ENCODE peak calls at places on chromosomes 4 and X, in seven cellular contexts. One of them, this sample, is unnamed.

GRCh38 chr4:177109769-177110168 is 199.9 kb upstream of the NEIL3 start:
- DNase-seq in HCT116: no peak
- DNase-seq in GM23248: no peak
- DNase-seq in GM23338: no peak
- DNase-seq in MM.1S: peak
- DNase-seq in hepatocyte: no peak
- DNase-seq in PC-3: no peak
- DNase-seq in this sample: no peak

GRCh38 chr4:13919021-13919441 is 291.5 kb upstream of the BOD1L1 start:
- DNase-seq in GM23248: peak
- DNase-seq in MM.1S: no peak
- DNase-seq in hepatocyte: peak
- DNase-seq in HCT116: no peak
- DNase-seq in GM23338: no peak
- DNase-seq in PC-3: no peak
- DNase-seq in this sample: no peak

GRCh38 chr4:112213091-112213490 is 18.5 kb upstream of the AP1AR start:
- DNase-seq in PC-3: no peak
- DNase-seq in HCT116: no peak
- DNase-seq in hepatocyte: peak
- DNase-seq in MM.1S: peak
- DNase-seq in GM23338: no peak
- DNase-seq in GM23248: peak
- DNase-seq in this sample: no peak

GRCh38 chr4:77625485-77625884 is 19.9 kb downstream of the CXCL13 start:
- DNase-seq in PC-3: no peak
- DNase-seq in HCT116: no peak
- DNase-seq in GM23248: no peak
- DNase-seq in GM23338: no peak
- DNase-seq in MM.1S: no peak
- DNase-seq in hepatocyte: no peak
- DNase-seq in this sample: peak

GRCh38 chrX:154017766-154018517 is 1.8 kb downstream of the IRAK1 start:
- DNase-seq in GM23338: no peak
- DNase-seq in GM23248: no peak
- DNase-seq in PC-3: no peak
- DNase-seq in HCT116: no peak
- DNase-seq in hepatocyte: no peak
- DNase-seq in MM.1S: no peak
- DNase-seq in this sample: no peak

GRCh38 chr4:37639551-37640293 is 46.5 kb downstream of the RELL1 start:
- DNase-seq in hepatocyte: no peak
- DNase-seq in GM23338: no peak
- DNase-seq in MM.1S: no peak
- DNase-seq in GM23248: no peak
- DNase-seq in PC-3: no peak
- DNase-seq in HCT116: no peak
- DNase-seq in this sample: no peak

GRCh38 chr4:26822546-26822945 is 38.1 kb upstream of the STIM2 start:
- DNase-seq in HCT116: no peak
- DNase-seq in GM23338: no peak
- DNase-seq in PC-3: no peak
- DNase-seq in hepatocyte: no peak
- DNase-seq in MM.1S: no peak
- DNase-seq in GM23248: no peak
- DNase-seq in this sample: no peak

GRCh38 chr4:124713213-124713592 is 671 bp upstream of the ANKRD50 start:
- DNase-seq in PC-3: peak
- DNase-seq in HCT116: peak
- DNase-seq in MM.1S: peak
- DNase-seq in GM23338: no peak
- DNase-seq in hepatocyte: peak
- DNase-seq in GM23248: peak
- DNase-seq in this sample: no peak

GRCh38 chr4:122930877-122931276 is 8.5 kb upstream of the NUDT6 start:
- DNase-seq in PC-3: peak
- DNase-seq in GM23338: peak
- DNase-seq in hepatocyte: no peak
- DNase-seq in HCT116: no peak
- DNase-seq in MM.1S: no peak
- DNase-seq in GM23248: peak
- DNase-seq in this sample: no peak

GRCh38 chr4:8061145-8061544 is 97.5 kb downstream of the ABLIM2 start:
- DNase-seq in PC-3: no peak
- DNase-seq in hepatocyte: no peak
- DNase-seq in GM23338: no peak
- DNase-seq in HCT116: no peak
- DNase-seq in GM23248: no peak
- DNase-seq in MM.1S: no peak
- DNase-seq in this sample: no peak

GRCh38 chr4:31518796-31519250 is 798.7 kb downstream of the PCDH7 start:
- DNase-seq in GM23338: no peak
- DNase-seq in GM23248: peak
- DNase-seq in PC-3: peak
- DNase-seq in MM.1S: no peak
- DNase-seq in HCT116: peak
- DNase-seq in hepatocyte: peak
- DNase-seq in this sample: no peak

GRCh38 chrX:53556868-53557267 is 122.7 kb upstream of the HSD17B10 start:
- DNase-seq in MM.1S: no peak
- DNase-seq in GM23338: no peak
- DNase-seq in GM23248: no peak
- DNase-seq in hepatocyte: no peak
- DNase-seq in HCT116: no peak
- DNase-seq in PC-3: no peak
- DNase-seq in this sample: no peak

GRCh38 chrX:1178580-1179057 is 33.8 kb downstream of the CRLF2 start:
- DNase-seq in MM.1S: no peak
- DNase-seq in hepatocyte: peak
- DNase-seq in HCT116: no peak
- DNase-seq in GM23338: peak
- DNase-seq in GM23248: peak
- DNase-seq in PC-3: peak
- DNase-seq in this sample: peak

GRCh38 chr4:100289980-100290379 is 99.7 kb upstream of the DDIT4L start:
- DNase-seq in GM23248: peak
- DNase-seq in PC-3: peak
- DNase-seq in HCT116: no peak
- DNase-seq in GM23338: no peak
- DNase-seq in hepatocyte: no peak
- DNase-seq in MM.1S: no peak
- DNase-seq in this sample: no peak

GRCh38 chrX:148495156-148495555 is 5.3 kb upstream of the AFF2 start:
- DNase-seq in MM.1S: no peak
- DNase-seq in HCT116: no peak
- DNase-seq in hepatocyte: no peak
- DNase-seq in PC-3: no peak
- DNase-seq in GM23338: no peak
- DNase-seq in GM23248: no peak
- DNase-seq in this sample: no peak

GRCh38 chrX:154096140-154097002 is 1.1 kb downstream of the MECP2 start:
- DNase-seq in MM.1S: peak
- DNase-seq in GM23248: peak
- DNase-seq in PC-3: peak
- DNase-seq in HCT116: no peak
- DNase-seq in GM23338: no peak
- DNase-seq in hepatocyte: peak
- DNase-seq in this sample: peak

GRCh38 chr4:176840166-176840565 is 47.4 kb upstream of the VEGFC start:
- DNase-seq in MM.1S: no peak
- DNase-seq in GM23338: no peak
- DNase-seq in HCT116: no peak
- DNase-seq in GM23248: peak
- DNase-seq in hepatocyte: no peak
- DNase-seq in PC-3: peak
- DNase-seq in this sample: no peak

GRCh38 chrX:40174594-40175415 is 77.0 kb upstream of the BCOR start:
- DNase-seq in MM.1S: peak
- DNase-seq in hepatocyte: peak
- DNase-seq in PC-3: peak
- DNase-seq in GM23338: peak
- DNase-seq in GM23248: peak
- DNase-seq in HCT116: no peak
- DNase-seq in this sample: peak

GRCh38 chrX:98357146-98357545 is 1473.4 kb downstream of the RPA4 start:
- DNase-seq in MM.1S: no peak
- DNase-seq in hepatocyte: no peak
- DNase-seq in GM23248: no peak
- DNase-seq in PC-3: no peak
- DNase-seq in GM23338: no peak
- DNase-seq in HCT116: no peak
- DNase-seq in this sample: no peak

GRCh38 chr4:40763228-40763716 is 13.5 kb downstream of the NSUN7 start:
- DNase-seq in MM.1S: peak
- DNase-seq in GM23338: no peak
- DNase-seq in GM23248: peak
- DNase-seq in hepatocyte: no peak
- DNase-seq in PC-3: no peak
- DNase-seq in HCT116: peak
- DNase-seq in this sample: no peak

GRCh38 chrX:1400731-1401471 is 9.0 kb upstream of the SLC25A6 start:
- DNase-seq in hepatocyte: no peak
- DNase-seq in GM23248: no peak
- DNase-seq in GM23338: peak
- DNase-seq in PC-3: no peak
- DNase-seq in MM.1S: no peak
- DNase-seq in HCT116: peak
- DNase-seq in this sample: peak

GRCh38 chrX:16788477-16788876 is 2.2 kb downstream of the TXLNG start:
- DNase-seq in HCT116: no peak
- DNase-seq in GM23248: peak
- DNase-seq in PC-3: no peak
- DNase-seq in GM23338: no peak
- DNase-seq in hepatocyte: no peak
- DNase-seq in MM.1S: no peak
- DNase-seq in this sample: no peak

GRCh38 chrX:16785247-16786138 is 773 bp upstream of the TXLNG start:
- DNase-seq in HCT116: no peak
- DNase-seq in PC-3: peak
- DNase-seq in hepatocyte: peak
- DNase-seq in MM.1S: peak
- DNase-seq in GM23338: peak
- DNase-seq in GM23248: peak
- DNase-seq in this sample: peak

GRCh38 chrX:16783452-16783851 is 2.8 kb upstream of the TXLNG start:
- DNase-seq in HCT116: no peak
- DNase-seq in GM23248: no peak
- DNase-seq in MM.1S: no peak
- DNase-seq in hepatocyte: no peak
- DNase-seq in GM23338: no peak
- DNase-seq in PC-3: no peak
- DNase-seq in this sample: no peak

GRCh38 chrX:16786139-16786790 is at the start of gene TXLNG:
- DNase-seq in PC-3: peak
- DNase-seq in GM23248: peak
- DNase-seq in HCT116: peak
- DNase-seq in hepatocyte: peak
- DNase-seq in GM23338: peak
- DNase-seq in MM.1S: peak
- DNase-seq in this sample: peak

DNA sequence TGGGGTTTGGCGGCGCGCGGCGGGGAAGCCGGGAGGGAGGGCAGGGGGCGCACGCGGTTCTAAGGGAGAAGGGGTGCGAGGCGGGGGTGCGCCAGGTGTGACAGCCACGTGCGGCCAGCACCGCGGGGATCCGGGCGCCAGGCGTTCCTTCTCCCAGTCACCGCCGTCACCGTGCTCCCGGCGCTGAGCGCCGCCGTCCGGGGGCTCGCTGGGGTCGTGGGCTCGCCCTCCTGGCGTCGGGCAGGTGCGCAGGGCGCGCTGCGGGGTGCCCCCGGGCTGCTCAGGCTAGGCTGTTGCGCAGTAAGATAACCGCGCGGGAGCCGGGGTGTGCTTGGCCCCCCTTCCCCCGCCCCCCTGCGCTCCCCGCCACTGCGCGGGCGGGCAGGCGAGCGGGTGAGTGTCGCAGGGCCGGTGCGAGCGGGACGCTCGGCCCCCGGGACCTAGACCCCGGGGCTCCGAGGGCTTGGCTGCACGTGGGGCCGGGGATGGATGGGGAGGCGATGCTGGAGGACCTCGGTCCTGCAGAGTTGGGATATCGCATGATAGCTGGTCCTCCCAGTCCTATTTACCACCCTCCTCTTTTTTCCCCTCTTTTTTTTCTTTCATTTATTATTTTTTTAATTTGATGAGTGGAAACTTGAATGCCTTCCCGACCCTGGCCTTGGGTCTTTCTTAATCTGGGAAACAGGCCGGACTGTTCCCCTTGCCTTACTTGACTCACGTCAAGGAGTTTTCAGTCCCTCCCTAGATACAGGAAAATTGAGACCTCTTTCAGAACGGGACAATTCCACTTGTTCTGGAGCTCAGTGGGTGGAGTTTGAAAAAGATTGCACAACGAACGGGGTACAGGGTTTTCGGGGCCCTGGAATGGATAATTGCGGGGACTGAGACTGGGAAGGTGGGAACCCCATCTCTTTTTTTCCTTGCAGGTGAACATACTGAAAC is 797 bp downstream of the TXLNG start:
- DNase-seq in GM23248: peak
- DNase-seq in PC-3: peak
- DNase-seq in hepatocyte: peak
- DNase-seq in MM.1S: peak
- DNase-seq in GM23338: peak
- DNase-seq in HCT116: no peak
- DNase-seq in this sample: peak
- TF ChIP-seq EZH2phosphoT487 in GM23248: no peak
- TF ChIP-seq EZH2phosphoT487 in PC-3: no peak
- TF ChIP-seq EZH2phosphoT487 in hepatocyte: no peak
- TF ChIP-seq EZH2phosphoT487 in MM.1S: no peak
- TF ChIP-seq EZH2phosphoT487 in GM23338: no peak
- TF ChIP-seq EZH2phosphoT487 in HCT116: no peak
- TF ChIP-seq EZH2phosphoT487 in this sample: no peak

GRCh38 chr4:158673633-158674032 is 1.5 kb downstream of the ETFDH start:
- DNase-seq in HCT116: no peak
- DNase-seq in GM23338: no peak
- DNase-seq in hepatocyte: no peak
- DNase-seq in GM23248: no peak
- DNase-seq in MM.1S: no peak
- DNase-seq in PC-3: no peak
- DNase-seq in this sample: no peak
- H3K4me3 ChIP-seq in HCT116: no peak
- H3K4me3 ChIP-seq in GM23338: no peak
- H3K4me3 ChIP-seq in hepatocyte: no peak
- H3K4me3 ChIP-seq in GM23248: no peak
- H3K4me3 ChIP-seq in MM.1S: no peak
- H3K4me3 ChIP-seq in PC-3: no peak
- H3K4me3 ChIP-seq in this sample: no peak

GRCh38 chrX:103309860-103310591 is 764 bp downstream of the BEX2 start:
- DNase-seq in GM23338: peak
- DNase-seq in GM23248: no peak
- DNase-seq in HCT116: no peak
- DNase-seq in MM.1S: no peak
- DNase-seq in PC-3: no peak
- DNase-seq in hepatocyte: peak
- DNase-seq in this sample: peak

GRCh38 chrX:103304705-103305104 is 6.1 kb downstream of the BEX2 start:
- DNase-seq in GM23338: no peak
- DNase-seq in MM.1S: no peak
- DNase-seq in hepatocyte: no peak
- DNase-seq in GM23248: no peak
- DNase-seq in PC-3: no peak
- DNase-seq in HCT116: no peak
- DNase-seq in this sample: no peak
- TF ChIP-seq EZH2 in GM23338: no peak
- TF ChIP-seq EZH2 in MM.1S: no peak
- TF ChIP-seq EZH2 in hepatocyte: no peak
- TF ChIP-seq EZH2 in GM23248: no peak
- TF ChIP-seq EZH2 in PC-3: no peak
- TF ChIP-seq EZH2 in HCT116: no peak
- TF ChIP-seq EZH2 in this sample: no peak

GRCh38 chrX:118228456-118228855 is 111.8 kb upstream of the KLHL13 start:
- DNase-seq in HCT116: no peak
- DNase-seq in PC-3: no peak
- DNase-seq in MM.1S: no peak
- DNase-seq in GM23338: no peak
- DNase-seq in GM23248: no peak
- DNase-seq in hepatocyte: no peak
- DNase-seq in this sample: no peak
- TF ChIP-seq EZH2phosphoT487 in HCT116: no peak
- TF ChIP-seq EZH2phosphoT487 in PC-3: no peak
- TF ChIP-seq EZH2phosphoT487 in MM.1S: no peak
- TF ChIP-seq EZH2phosphoT487 in GM23338: no peak
- TF ChIP-seq EZH2phosphoT487 in GM23248: no peak
- TF ChIP-seq EZH2phosphoT487 in hepatocyte: no peak
- TF ChIP-seq EZH2phosphoT487 in this sample: no peak

This sample was measured in neural progenitor cell.